ENCODE peak calls at places on chromosome 19, in five cellular contexts. D, W, T, O and I are unnamed samples.

GRCh38 chr19:14517840-14518505 is at the start of gene DNAJB1:
- DNase-seq in D (peak; percentile 90), W (peak; percentile 76), T (peak; percentile 83), O (peak; percentile 64), I (peak; percentile 83)

GRCh38 chr19:49488046-49488862 is 846 bp downstream of the RPL13A start:
- DNase-seq in D (no peak), W (no peak), T (no peak), O (no peak), I (no peak)

GRCh38 chr19:15161028-15161984 is 39.5 kb downstream of the NOTCH3 start:
- DNase-seq in D (no peak), W (no peak), T (no peak), O (peak; percentile 18), I (no peak)

GRCh38 chr19:49845433-49845832 is 5.5 kb upstream of the PTOV1 start:
- DNase-seq in D (no peak), W (no peak), T (no peak), O (peak; percentile 42), I (no peak)

GRCh38 chr19:31548941-31549340 is 199.7 kb upstream of the TSHZ3 start:
- DNase-seq in D (no peak), W (no peak), T (peak; percentile 11), O (peak; percentile 44), I (no peak)

GRCh38 chr19:15934332-15935078 is at the start of gene CYP4F11:
- DNase-seq in D (no peak), W (peak; percentile 57), T (peak; percentile 96), O (no peak), I (peak; percentile 95)

GRCh38 chr19:23409392-23410048 is 14.2 kb upstream of the ZNF91 start:
- DNase-seq in D (no peak), W (no peak), T (no peak), O (no peak), I (no peak)

GRCh38 chr19:55660991-55661390 is 6.2 kb downstream of the U2AF2 start:
- DNase-seq in D (no peak), W (no peak), T (no peak), O (no peak), I (no peak)

GRCh38 chr19:8924283-8924682 is 85.9 kb downstream of the MUC16 start:
- DNase-seq in D (no peak), W (no peak), T (no peak), O (no peak), I (no peak)

GRCh38 chr19:15195381-15195964 is 5.3 kb downstream of the NOTCH3 start:
- DNase-seq in D (no peak), W (peak; percentile 69), T (peak; percentile 60), O (peak; percentile 61), I (peak; percentile 65)

GRCh38 chr19:16320987-16321386 is 3.6 kb upstream of the KLF2 start:
- DNase-seq in D (no peak), W (no peak), T (no peak), O (no peak), I (no peak)

GRCh38 chr19:31610036-31610435 is 260.8 kb upstream of the TSHZ3 start:
- DNase-seq in D (no peak), W (no peak), T (no peak), O (no peak), I (no peak)

GRCh38 chr19:21655540-21656126 is 111.7 kb downstream of the ZNF100 start:
- DNase-seq in D (no peak), W (no peak), T (no peak), O (no peak), I (no peak)

GRCh38 chr19:6387372-6387771 is 5.6 kb downstream of the GTF2F1 start:
- DNase-seq in D (no peak), W (no peak), T (no peak), O (no peak), I (no peak)

GRCh38 chr19:38003427-38004099 is 96.6 kb downstream of the SIPA1L3 start:
- DNase-seq in D (peak; percentile 69), W (peak; percentile 75), T (peak; percentile 78), O (peak; percentile 92), I (peak; percentile 88)

GRCh38 chr19:58577581-58578429 is 4.7 kb upstream of the MZF1 start:
- DNase-seq in D (peak; percentile 40), W (no peak), T (no peak), O (no peak), I (peak; percentile 3)

GRCh38 chr19:47633516-47633915 is 24.6 kb downstream of the BICRA start:
- DNase-seq in D (no peak), W (no peak), T (no peak), O (no peak), I (no peak)

GRCh38 chr19:38900816-38901215 is 1.0 kb downstream of the NFKBIB start:
- DNase-seq in D (no peak), W (no peak), T (no peak), O (no peak), I (no peak)

GRCh38 chr19:15323496-15324235 is 8.7 kb downstream of the BRD4 start:
- DNase-seq in D (peak; percentile 82), W (peak; percentile 64), T (peak; percentile 73), O (peak; percentile 53), I (peak; percentile 36)

GRCh38 chr19:7734220-7735203 is 2.6 kb upstream of the CLEC4G start:
- DNase-seq in D (peak; percentile 16), W (no peak), T (peak; percentile 35), O (no peak), I (no peak)

GRCh38 chr19:13103585-13103923 is 896 bp upstream of the LYL1 start:
- DNase-seq in D (no peak), W (no peak), T (no peak), O (no peak), I (no peak)

GRCh38 chr19:56105090-56105701 is 15.9 kb downstream of the ZNF787 start:
- DNase-seq in D (peak; percentile 82), W (peak; percentile 89), T (peak; percentile 90), O (peak; percentile 33), I (peak; percentile 93)

GRCh38 chr19:6056282-6056741 is 54.0 kb downstream of the RFX2 start:
- DNase-seq in D (no peak), W (peak; percentile 38), T (no peak), O (no peak), I (no peak)

GRCh38 chr19:13934785-13935109 is 3.5 kb downstream of the PODNL1 start:
- DNase-seq in D (no peak), W (no peak), T (no peak), O (no peak), I (no peak)

GRCh38 chr19:3061214-3062161 is 807 bp downstream of the TLE5 start:
- DNase-seq in D (peak; percentile 85), W (no peak), T (peak; percentile 40), O (peak; percentile 17), I (peak; percentile 54)

GRCh38 chr19:38221919-38222828 is 1.8 kb downstream of the DPF1 start:
- DNase-seq in D (no peak), W (no peak), T (no peak), O (no peak), I (no peak)

GRCh38 chr19:3276341-3276799 is 51.9 kb downstream of the CELF5 start:
- DNase-seq in D (no peak), W (peak; percentile 56), T (peak; percentile 39), O (no peak), I (peak; percentile 5)

GRCh38 chr19:41959056-41960053 is at the start of gene RABAC1:
- DNase-seq in D (peak; percentile 90), W (peak; percentile 83), T (peak; percentile 91), O (peak; percentile 91), I (peak; percentile 88)
- TF ChIP-seq POLR2A in D (peak; percentile 48), W (peak; percentile 32), T (no peak), O (peak; percentile 93), I (peak; percentile 58)

DNA sequence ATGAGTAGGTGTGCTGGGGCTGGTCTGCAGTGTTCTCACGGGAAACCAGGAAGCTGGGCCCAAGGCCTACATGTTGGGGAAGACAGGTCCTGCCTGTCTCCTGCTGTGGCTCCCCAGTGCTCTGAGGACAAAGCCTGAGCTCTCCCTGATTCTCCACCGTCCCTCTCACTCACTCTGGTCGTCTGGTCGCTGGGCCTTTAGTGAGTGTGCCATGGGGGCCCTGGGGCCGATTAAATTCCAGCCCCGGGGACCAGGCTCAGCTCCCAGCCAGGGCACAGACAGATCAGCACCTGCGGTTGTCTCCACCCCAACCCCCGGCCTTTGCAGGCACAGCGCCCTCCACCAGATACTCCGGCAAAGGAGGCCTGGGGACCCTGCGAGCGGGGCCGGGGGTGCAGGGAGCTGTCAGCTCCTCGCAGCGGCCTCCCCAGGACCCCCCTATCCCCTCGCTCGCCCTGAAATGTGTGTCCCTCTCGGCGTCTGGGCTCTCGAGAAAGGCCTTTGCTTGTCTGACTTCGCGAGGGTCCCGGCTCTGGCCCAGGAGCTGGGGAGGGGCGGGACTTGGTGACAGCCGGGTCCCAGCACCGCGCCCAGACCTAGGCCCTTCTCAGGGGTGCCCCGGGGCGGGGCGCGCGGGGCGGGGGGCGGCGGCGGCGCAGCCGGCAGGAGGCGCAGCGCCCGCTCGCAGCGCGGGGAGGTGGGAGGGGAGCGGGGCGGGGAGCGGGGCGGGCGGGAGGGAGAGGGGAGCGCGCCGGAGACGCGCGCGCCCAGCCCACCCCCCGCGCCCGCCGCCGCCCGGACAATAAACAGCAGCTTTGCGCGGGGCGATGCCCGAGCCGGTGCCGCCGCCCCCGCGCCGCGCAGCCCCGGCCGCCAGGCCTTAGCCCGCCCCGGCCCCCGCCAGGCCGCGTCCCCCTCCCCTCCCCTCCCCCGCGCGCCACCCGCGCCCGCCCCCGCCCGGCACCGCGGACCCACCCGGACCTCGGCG is at the start of gene PALM:
- DNase-seq in D (peak; percentile 74), W (no peak), T (no peak), O (no peak), I (peak; percentile 26)
- H3K4me1 ChIP-seq in D (peaks cover 3% of the 10 kb centered on the region), W (peaks cover 5% of the 10 kb centered on the region), T (peaks cover 17% of the 10 kb centered on the region), O (peaks cover 10% of the 10 kb centered on the region), I (peaks cover 10% of the 10 kb centered on the region)

GRCh38 chr19:54128441-54128725 is 9.2 kb upstream of the CNOT3 start:
- DNase-seq in D (no peak), W (no peak), T (no peak), O (no peak), I (no peak)

GRCh38 chr19:54128796-54129616 is 8.6 kb upstream of the CNOT3 start:
- DNase-seq in D (no peak), W (no peak), T (no peak), O (no peak), I (no peak)

GRCh38 chr19:54129617-54129996 is 8.0 kb upstream of the CNOT3 start:
- DNase-seq in D (no peak), W (no peak), T (no peak), O (no peak), I (no peak)

GRCh38 chr19:54125713-54126112 is 10.2 kb downstream of the PRPF31 start:
- DNase-seq in D (no peak), W (no peak), T (no peak), O (no peak), I (no peak)

DNA sequence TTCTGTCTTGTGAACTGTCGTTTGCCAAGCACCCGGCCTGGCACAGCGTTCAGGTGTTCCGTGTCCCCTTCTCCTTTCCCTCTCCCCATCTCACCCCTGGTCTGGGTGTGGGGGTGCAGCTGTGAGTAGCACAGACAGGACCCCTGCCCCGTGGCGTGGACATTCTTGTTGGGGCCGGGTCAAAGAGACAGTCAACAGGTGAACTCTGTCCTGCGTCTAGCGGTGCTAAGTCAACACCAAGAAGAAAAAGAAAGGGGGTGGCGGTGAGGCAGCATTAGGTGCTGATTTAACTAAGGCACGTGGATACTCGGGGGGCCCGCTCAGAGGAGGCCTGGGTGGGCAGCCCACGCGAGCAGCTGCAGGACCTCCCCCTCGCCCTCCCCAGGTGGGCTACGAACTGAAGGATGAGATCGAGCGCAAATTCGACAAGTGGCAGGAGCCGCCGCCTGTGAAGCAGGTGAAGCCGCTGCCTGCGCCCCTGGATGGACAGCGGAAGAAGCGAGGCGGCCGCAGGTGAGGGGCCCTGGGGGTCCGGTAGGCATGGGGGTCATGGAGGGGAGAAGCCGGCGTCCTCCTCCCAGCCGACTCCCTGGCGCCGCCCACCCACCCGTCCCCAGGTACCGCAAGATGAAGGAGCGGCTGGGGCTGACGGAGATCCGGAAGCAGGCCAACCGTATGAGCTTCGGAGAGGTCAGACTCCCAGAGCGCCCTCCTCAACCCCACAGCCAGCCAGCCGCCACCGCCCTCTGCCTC is 9.7 kb upstream of the CNOT3 start:
- DNase-seq in D (no peak), W (no peak), T (no peak), O (no peak), I (no peak)
- TF ChIP-seq POLR2A in D (no peak), W (no peak), T (no peak), O (no peak), I (no peak)

GRCh38 chr19:1269065-1269477 is at the start of gene CIRBP:
- DNase-seq in D (peak; percentile 100), W (peak; percentile 100), T (peak; percentile 100), O (peak; percentile 98), I (peak; percentile 100)
- H3K4me1 ChIP-seq in D (peaks cover 38% of the 10 kb centered on the region), W (peaks cover 42% of the 10 kb centered on the region), T (peaks cover 84% of the 10 kb centered on the region), O (peaks cover 41% of the 10 kb centered on the region), I (peaks cover 54% of the 10 kb centered on the region)